ENCODE peak calls at places on chromosomes 11 and 22, in ten cellular contexts. K is NCI-H2029 treated with DMSO at 0.1 percent for 48 hours, G is frontal cortex, M is H9, R is putamen, Y is neural crest cell, T is GM12865, F is T-helper 2 cell, O is iPS DF 19.7, U is activated T-cell treated with anti-CD3 and anti-CD28 coated beads for 1 hour. W is an unnamed sample.

GRCh38 chr11:71432761-71433647 is 15.2 kb downstream of the DHCR7 start:
- DNase-seq in M (no peak), R (peak; percentile 58), F (no peak), K (no peak), G (peak; percentile 57), U (no peak), Y (no peak), T (no peak), O (no peak), W (no peak)

GRCh38 chr11:34219279-34219678 is 113.8 kb downstream of the NAT10 start:
- DNase-seq in U (no peak), O (no peak), K (no peak), T (no peak), G (no peak), Y (no peak), F (no peak), R (no peak), M (no peak), W (no peak)

GRCh38 chr11:35114901-35115687 is 23.9 kb upstream of the CD44 start:
- DNase-seq in M (no peak), U (no peak), O (no peak), G (no peak), Y (no peak), T (peak; percentile 32), K (no peak), F (no peak), R (no peak), W (no peak)

GRCh38 chr22:41181349-41182241 is 23.5 kb upstream of the L3MBTL2 start:
- DNase-seq in F (no peak), M (peak; percentile 48), U (no peak), K (peak; percentile 46), G (no peak), O (no peak), Y (no peak), R (no peak), T (no peak), W (no peak)

GRCh38 chr11:67316882-67317364 is 13.6 kb downstream of the SSH3 start:
- DNase-seq in O (no peak), F (no peak), K (peak; percentile 45), Y (no peak), R (no peak), T (no peak), G (no peak), U (no peak), M (no peak), W (peak; percentile 78)

GRCh38 chr11:71488086-71488967 is 35.3 kb downstream of the NADSYN1 start:
- DNase-seq in R (no peak), M (peak; percentile 49), K (no peak), G (peak; percentile 43), O (no peak), T (no peak), U (no peak), Y (no peak), F (no peak), W (no peak)

GRCh38 chr11:75498556-75499255 is 27.0 kb downstream of the GDPD5 start:
- DNase-seq in K (no peak), M (no peak), R (no peak), O (no peak), T (no peak), F (no peak), U (no peak), G (no peak), Y (no peak), W (no peak)

GRCh38 chr11:36452231-36452630 is 57.8 kb downstream of the TRAF6 start:
- DNase-seq in T (no peak), U (no peak), O (no peak), Y (no peak), F (peak; percentile 2), M (no peak), G (no peak), R (no peak), K (no peak), W (no peak)

GRCh38 chr11:86578727-86579405 is 93.5 kb downstream of the ME3 start:
- DNase-seq in T (no peak), U (no peak), F (no peak), G (no peak), M (no peak), K (no peak), Y (no peak), O (no peak), R (no peak), W (no peak)